ENCODE peak calls at places on chromosomes 12 and 14, in ten cellular contexts. One of them, this sample, is unnamed.

GRCh38 chr14:60153996-60154395 is 11.2 kb downstream of the DHRS7 start:
- DNase-seq in glutamatergic neuron: no peak
- DNase-seq in psoas muscle: no peak
- DNase-seq in activated T-cell treated with anti-CD3 and anti-CD28 coated beads for 48 hours: no peak
- DNase-seq in ovary: no peak
- DNase-seq in LoVo: no peak
- DNase-seq in bronchial epithelial cell: no peak
- DNase-seq in naive thymus-derived CD8-positive, alpha-beta T cell: no peak
- DNase-seq in aorta: no peak
- DNase-seq in GM12891: no peak
- DNase-seq in this sample: no peak

GRCh38 chr12:26748741-26749431 is 84.1 kb downstream of the ITPR2 start:
- DNase-seq in glutamatergic neuron: no peak
- DNase-seq in psoas muscle: no peak
- DNase-seq in activated T-cell treated with anti-CD3 and anti-CD28 coated beads for 48 hours: no peak
- DNase-seq in ovary: no peak
- DNase-seq in LoVo: peak
- DNase-seq in bronchial epithelial cell: peak
- DNase-seq in naive thymus-derived CD8-positive, alpha-beta T cell: no peak
- DNase-seq in aorta: no peak
- DNase-seq in GM12891: no peak
- DNase-seq in this sample: no peak

GRCh38 chr14:71320734-71321555 is 413.7 kb downstream of the PCNX1 start:
- DNase-seq in glutamatergic neuron: peak
- DNase-seq in psoas muscle: peak
- DNase-seq in activated T-cell treated with anti-CD3 and anti-CD28 coated beads for 48 hours: peak
- DNase-seq in ovary: peak
- DNase-seq in LoVo: peak
- DNase-seq in bronchial epithelial cell: peak
- DNase-seq in naive thymus-derived CD8-positive, alpha-beta T cell: peak
- DNase-seq in aorta: peak
- DNase-seq in GM12891: peak
- DNase-seq in this sample: peak

GRCh38 chr12:109612975-109613502 is 39.4 kb downstream of the MVK start:
- DNase-seq in glutamatergic neuron: no peak
- DNase-seq in psoas muscle: no peak
- DNase-seq in activated T-cell treated with anti-CD3 and anti-CD28 coated beads for 48 hours: no peak
- DNase-seq in ovary: no peak
- DNase-seq in LoVo: no peak
- DNase-seq in bronchial epithelial cell: peak
- DNase-seq in naive thymus-derived CD8-positive, alpha-beta T cell: no peak
- DNase-seq in aorta: no peak
- DNase-seq in GM12891: no peak
- DNase-seq in this sample: no peak

GRCh38 chr12:3622021-3622731 is 130.7 kb downstream of the CRACR2A start:
- DNase-seq in glutamatergic neuron: no peak
- DNase-seq in psoas muscle: no peak
- DNase-seq in activated T-cell treated with anti-CD3 and anti-CD28 coated beads for 48 hours: no peak
- DNase-seq in ovary: no peak
- DNase-seq in LoVo: no peak
- DNase-seq in bronchial epithelial cell: no peak
- DNase-seq in naive thymus-derived CD8-positive, alpha-beta T cell: no peak
- DNase-seq in aorta: no peak
- DNase-seq in GM12891: no peak
- DNase-seq in this sample: no peak

GRCh38 chr12:13534645-13535398 is 338.3 kb downstream of the EMP1 start:
- DNase-seq in glutamatergic neuron: peak
- DNase-seq in psoas muscle: peak
- DNase-seq in activated T-cell treated with anti-CD3 and anti-CD28 coated beads for 48 hours: peak
- DNase-seq in ovary: no peak
- DNase-seq in LoVo: peak
- DNase-seq in bronchial epithelial cell: peak
- DNase-seq in naive thymus-derived CD8-positive, alpha-beta T cell: no peak
- DNase-seq in aorta: peak
- DNase-seq in GM12891: no peak
- DNase-seq in this sample: no peak

GRCh38 chr12:65532744-65533143 is 254.3 kb downstream of the MSRB3 start:
- DNase-seq in glutamatergic neuron: peak
- DNase-seq in psoas muscle: no peak
- DNase-seq in activated T-cell treated with anti-CD3 and anti-CD28 coated beads for 48 hours: no peak
- DNase-seq in ovary: no peak
- DNase-seq in LoVo: peak
- DNase-seq in bronchial epithelial cell: no peak
- DNase-seq in naive thymus-derived CD8-positive, alpha-beta T cell: no peak
- DNase-seq in aorta: no peak
- DNase-seq in GM12891: no peak
- DNase-seq in this sample: no peak

GRCh38 chr14:69481815-69482568 is 2.5 kb upstream of the PLEKHD1 start:
- DNase-seq in glutamatergic neuron: no peak
- DNase-seq in psoas muscle: no peak
- DNase-seq in activated T-cell treated with anti-CD3 and anti-CD28 coated beads for 48 hours: no peak
- DNase-seq in ovary: no peak
- DNase-seq in LoVo: no peak
- DNase-seq in bronchial epithelial cell: no peak
- DNase-seq in naive thymus-derived CD8-positive, alpha-beta T cell: no peak
- DNase-seq in aorta: no peak
- DNase-seq in GM12891: peak
- DNase-seq in this sample: no peak

GRCh38 chr12:123942277-123942653 is 30.4 kb downstream of the CCDC92 start:
- DNase-seq in glutamatergic neuron: no peak
- DNase-seq in psoas muscle: no peak
- DNase-seq in activated T-cell treated with anti-CD3 and anti-CD28 coated beads for 48 hours: no peak
- DNase-seq in ovary: no peak
- DNase-seq in LoVo: no peak
- DNase-seq in bronchial epithelial cell: peak
- DNase-seq in naive thymus-derived CD8-positive, alpha-beta T cell: no peak
- DNase-seq in aorta: no peak
- DNase-seq in GM12891: no peak
- DNase-seq in this sample: no peak

GRCh38 chr14:101083564-101084435 is 180.3 kb upstream of the RTL1 start:
- DNase-seq in glutamatergic neuron: no peak
- DNase-seq in psoas muscle: no peak
- DNase-seq in activated T-cell treated with anti-CD3 and anti-CD28 coated beads for 48 hours: no peak
- DNase-seq in ovary: no peak
- DNase-seq in LoVo: no peak
- DNase-seq in bronchial epithelial cell: no peak
- DNase-seq in naive thymus-derived CD8-positive, alpha-beta T cell: peak
- DNase-seq in aorta: peak
- DNase-seq in GM12891: no peak
- DNase-seq in this sample: no peak

GRCh38 chr12:32947203-32947795 is 50.7 kb upstream of the PKP2 start:
- DNase-seq in glutamatergic neuron: no peak
- DNase-seq in psoas muscle: no peak
- DNase-seq in activated T-cell treated with anti-CD3 and anti-CD28 coated beads for 48 hours: no peak
- DNase-seq in ovary: no peak
- DNase-seq in LoVo: peak
- DNase-seq in bronchial epithelial cell: peak
- DNase-seq in naive thymus-derived CD8-positive, alpha-beta T cell: no peak
- DNase-seq in aorta: no peak
- DNase-seq in GM12891: no peak
- DNase-seq in this sample: no peak

GRCh38 chr12:121803861-121804416 is at the start of gene SETD1B:
- DNase-seq in glutamatergic neuron: peak
- DNase-seq in psoas muscle: peak
- DNase-seq in activated T-cell treated with anti-CD3 and anti-CD28 coated beads for 48 hours: no peak
- DNase-seq in ovary: peak
- DNase-seq in LoVo: peak
- DNase-seq in bronchial epithelial cell: no peak
- DNase-seq in naive thymus-derived CD8-positive, alpha-beta T cell: peak
- DNase-seq in aorta: no peak
- DNase-seq in GM12891: no peak
- DNase-seq in this sample: peak

GRCh38 chr14:101466456-101467180 is 94.7 kb upstream of the DIO3 start:
- DNase-seq in glutamatergic neuron: no peak
- DNase-seq in psoas muscle: no peak
- DNase-seq in activated T-cell treated with anti-CD3 and anti-CD28 coated beads for 48 hours: no peak
- DNase-seq in ovary: no peak
- DNase-seq in LoVo: no peak
- DNase-seq in bronchial epithelial cell: no peak
- DNase-seq in naive thymus-derived CD8-positive, alpha-beta T cell: no peak
- DNase-seq in aorta: no peak
- DNase-seq in GM12891: no peak
- DNase-seq in this sample: peak

GRCh38 chr14:50999726-51000125 is 55.4 kb upstream of the PYGL start:
- DNase-seq in glutamatergic neuron: no peak
- DNase-seq in psoas muscle: no peak
- DNase-seq in activated T-cell treated with anti-CD3 and anti-CD28 coated beads for 48 hours: no peak
- DNase-seq in ovary: no peak
- DNase-seq in LoVo: no peak
- DNase-seq in bronchial epithelial cell: peak
- DNase-seq in naive thymus-derived CD8-positive, alpha-beta T cell: no peak
- DNase-seq in aorta: no peak
- DNase-seq in GM12891: no peak
- DNase-seq in this sample: no peak

GRCh38 chr12:119318811-119319210 is 15.7 kb upstream of the CCDC60 start:
- DNase-seq in glutamatergic neuron: no peak
- DNase-seq in psoas muscle: no peak
- DNase-seq in activated T-cell treated with anti-CD3 and anti-CD28 coated beads for 48 hours: no peak
- DNase-seq in ovary: no peak
- DNase-seq in LoVo: no peak
- DNase-seq in bronchial epithelial cell: no peak
- DNase-seq in naive thymus-derived CD8-positive, alpha-beta T cell: no peak
- DNase-seq in aorta: no peak
- DNase-seq in GM12891: no peak
- DNase-seq in this sample: no peak

GRCh38 chr12:21502164-21502496 is 541 bp downstream of the GOLT1B start:
- DNase-seq in glutamatergic neuron: no peak
- DNase-seq in psoas muscle: no peak
- DNase-seq in activated T-cell treated with anti-CD3 and anti-CD28 coated beads for 48 hours: peak
- DNase-seq in ovary: no peak
- DNase-seq in LoVo: peak
- DNase-seq in bronchial epithelial cell: peak
- DNase-seq in naive thymus-derived CD8-positive, alpha-beta T cell: peak
- DNase-seq in aorta: no peak
- DNase-seq in GM12891: no peak
- DNase-seq in this sample: no peak

GRCh38 chr14:70013269-70013873 is 134.2 kb downstream of the SMOC1 start:
- DNase-seq in glutamatergic neuron: peak
- DNase-seq in psoas muscle: no peak
- DNase-seq in activated T-cell treated with anti-CD3 and anti-CD28 coated beads for 48 hours: peak
- DNase-seq in ovary: no peak
- DNase-seq in LoVo: no peak
- DNase-seq in bronchial epithelial cell: peak
- DNase-seq in naive thymus-derived CD8-positive, alpha-beta T cell: no peak
- DNase-seq in aorta: no peak
- DNase-seq in GM12891: peak
- DNase-seq in this sample: no peak

GRCh38 chr12:1350055-1350933 is 244.1 kb downstream of the FBXL14 start:
- DNase-seq in glutamatergic neuron: no peak
- DNase-seq in psoas muscle: no peak
- DNase-seq in activated T-cell treated with anti-CD3 and anti-CD28 coated beads for 48 hours: no peak
- DNase-seq in ovary: peak
- DNase-seq in LoVo: peak
- DNase-seq in bronchial epithelial cell: peak
- DNase-seq in naive thymus-derived CD8-positive, alpha-beta T cell: no peak
- DNase-seq in aorta: no peak
- DNase-seq in GM12891: no peak
- DNase-seq in this sample: no peak

GRCh38 chr14:50023671-50024490 is 92.5 kb downstream of the VCPKMT start:
- DNase-seq in glutamatergic neuron: no peak
- DNase-seq in psoas muscle: no peak
- DNase-seq in activated T-cell treated with anti-CD3 and anti-CD28 coated beads for 48 hours: no peak
- DNase-seq in ovary: no peak
- DNase-seq in LoVo: no peak
- DNase-seq in bronchial epithelial cell: peak
- DNase-seq in naive thymus-derived CD8-positive, alpha-beta T cell: no peak
- DNase-seq in aorta: no peak
- DNase-seq in GM12891: no peak
- DNase-seq in this sample: no peak

GRCh38 chr12:4275869-4276253 is 2.3 kb downstream of the CCND2 start:
- DNase-seq in glutamatergic neuron: no peak
- DNase-seq in psoas muscle: no peak
- DNase-seq in activated T-cell treated with anti-CD3 and anti-CD28 coated beads for 48 hours: no peak
- DNase-seq in ovary: no peak
- DNase-seq in LoVo: no peak
- DNase-seq in bronchial epithelial cell: peak
- DNase-seq in naive thymus-derived CD8-positive, alpha-beta T cell: no peak
- DNase-seq in aorta: no peak
- DNase-seq in GM12891: no peak
- DNase-seq in this sample: no peak

GRCh38 chr12:1913377-1914115 is 4.9 kb downstream of the CACNA2D4 start:
- DNase-seq in glutamatergic neuron: peak
- DNase-seq in psoas muscle: no peak
- DNase-seq in activated T-cell treated with anti-CD3 and anti-CD28 coated beads for 48 hours: no peak
- DNase-seq in ovary: no peak
- DNase-seq in LoVo: no peak
- DNase-seq in bronchial epithelial cell: no peak
- DNase-seq in naive thymus-derived CD8-positive, alpha-beta T cell: peak
- DNase-seq in aorta: peak
- DNase-seq in GM12891: no peak
- DNase-seq in this sample: peak

GRCh38 chr12:113591480-113591971 is 119.9 kb upstream of the LHX5 start:
- DNase-seq in glutamatergic neuron: peak
- DNase-seq in psoas muscle: no peak
- DNase-seq in activated T-cell treated with anti-CD3 and anti-CD28 coated beads for 48 hours: peak
- DNase-seq in ovary: no peak
- DNase-seq in LoVo: peak
- DNase-seq in bronchial epithelial cell: no peak
- DNase-seq in naive thymus-derived CD8-positive, alpha-beta T cell: no peak
- DNase-seq in aorta: no peak
- DNase-seq in GM12891: peak
- DNase-seq in this sample: no peak

GRCh38 chr14:55107766-55108554 is 21.1 kb upstream of the LGALS3 start:
- DNase-seq in glutamatergic neuron: peak
- DNase-seq in psoas muscle: peak
- DNase-seq in activated T-cell treated with anti-CD3 and anti-CD28 coated beads for 48 hours: no peak
- DNase-seq in ovary: peak
- DNase-seq in LoVo: peak
- DNase-seq in bronchial epithelial cell: peak
- DNase-seq in naive thymus-derived CD8-positive, alpha-beta T cell: no peak
- DNase-seq in aorta: peak
- DNase-seq in GM12891: peak
- DNase-seq in this sample: peak

GRCh38 chr12:132398386-132398991 is 69.1 kb upstream of the GALNT9 start:
- DNase-seq in glutamatergic neuron: no peak
- DNase-seq in psoas muscle: peak
- DNase-seq in activated T-cell treated with anti-CD3 and anti-CD28 coated beads for 48 hours: no peak
- DNase-seq in ovary: no peak
- DNase-seq in LoVo: no peak
- DNase-seq in bronchial epithelial cell: no peak
- DNase-seq in naive thymus-derived CD8-positive, alpha-beta T cell: no peak
- DNase-seq in aorta: no peak
- DNase-seq in GM12891: no peak
- DNase-seq in this sample: peak

GRCh38 chr12:11202811-11203210 is 16.1 kb upstream of the TAS2R42 start:
- DNase-seq in glutamatergic neuron: no peak
- DNase-seq in psoas muscle: no peak
- DNase-seq in activated T-cell treated with anti-CD3 and anti-CD28 coated beads for 48 hours: no peak
- DNase-seq in ovary: no peak
- DNase-seq in LoVo: no peak
- DNase-seq in bronchial epithelial cell: peak
- DNase-seq in naive thymus-derived CD8-positive, alpha-beta T cell: no peak
- DNase-seq in aorta: no peak
- DNase-seq in GM12891: no peak
- DNase-seq in this sample: no peak

GRCh38 chr12:55737581-55738112 is 5.3 kb upstream of the GDF11 start:
- DNase-seq in glutamatergic neuron: no peak
- DNase-seq in psoas muscle: no peak
- DNase-seq in activated T-cell treated with anti-CD3 and anti-CD28 coated beads for 48 hours: no peak
- DNase-seq in ovary: no peak
- DNase-seq in LoVo: no peak
- DNase-seq in bronchial epithelial cell: no peak
- DNase-seq in naive thymus-derived CD8-positive, alpha-beta T cell: no peak
- DNase-seq in aorta: no peak
- DNase-seq in GM12891: no peak
- DNase-seq in this sample: no peak

GRCh38 chr12:10069099-10069498 is 29.7 kb downstream of the CLEC1A start:
- DNase-seq in glutamatergic neuron: no peak
- DNase-seq in psoas muscle: no peak
- DNase-seq in activated T-cell treated with anti-CD3 and anti-CD28 coated beads for 48 hours: no peak
- DNase-seq in ovary: no peak
- DNase-seq in LoVo: no peak
- DNase-seq in bronchial epithelial cell: no peak
- DNase-seq in naive thymus-derived CD8-positive, alpha-beta T cell: no peak
- DNase-seq in aorta: no peak
- DNase-seq in GM12891: no peak
- DNase-seq in this sample: no peak

GRCh38 chr14:58882577-58883018 is 244.8 kb downstream of the DACT1 start:
- DNase-seq in glutamatergic neuron: no peak
- DNase-seq in psoas muscle: no peak
- DNase-seq in activated T-cell treated with anti-CD3 and anti-CD28 coated beads for 48 hours: no peak
- DNase-seq in ovary: no peak
- DNase-seq in LoVo: no peak
- DNase-seq in bronchial epithelial cell: no peak
- DNase-seq in naive thymus-derived CD8-positive, alpha-beta T cell: no peak
- DNase-seq in aorta: no peak
- DNase-seq in GM12891: no peak
- DNase-seq in this sample: no peak